ENCODE peak calls at places on chromosomes 12 and 14, in nine cellular contexts. One of them, this sample, is unnamed.

GRCh38 chr14:78142994-78143393 is 27.2 kb upstream of the NRXN3 start:
- DNase-seq in astrocyte: peak; percentile 9
- DNase-seq in suprapubic skin: no peak
- DNase-seq in MCF 10A: peak; percentile 32
- DNase-seq in ovary: no peak
- DNase-seq in activated CD8-positive, alpha-beta T cell treated with anti-CD3 and anti-CD28 coated beads for 36 hours: no peak
- DNase-seq in AG09309: no peak
- DNase-seq in dorsolateral prefrontal cortex: no peak
- DNase-seq in CD4-positive, alpha-beta T cell: no peak
- DNase-seq in this sample: no peak

GRCh38 chr14:105702275-105702817 is 176.0 kb downstream of the TMEM121 start:
- DNase-seq in astrocyte: no peak
- DNase-seq in suprapubic skin: no peak
- DNase-seq in MCF 10A: no peak
- DNase-seq in ovary: no peak
- DNase-seq in activated CD8-positive, alpha-beta T cell treated with anti-CD3 and anti-CD28 coated beads for 36 hours: no peak
- DNase-seq in AG09309: no peak
- DNase-seq in dorsolateral prefrontal cortex: no peak
- DNase-seq in CD4-positive, alpha-beta T cell: no peak
- DNase-seq in this sample: no peak

GRCh38 chr12:127780881-127781280 is 486.1 kb upstream of the TMEM132C start:
- DNase-seq in astrocyte: no peak
- DNase-seq in suprapubic skin: no peak
- DNase-seq in MCF 10A: no peak
- DNase-seq in ovary: no peak
- DNase-seq in activated CD8-positive, alpha-beta T cell treated with anti-CD3 and anti-CD28 coated beads for 36 hours: no peak
- DNase-seq in AG09309: no peak
- DNase-seq in dorsolateral prefrontal cortex: no peak
- DNase-seq in CD4-positive, alpha-beta T cell: no peak
- DNase-seq in this sample: no peak

GRCh38 chr14:102194856-102195255 is 55.2 kb downstream of the WDR20 start:
- DNase-seq in astrocyte: no peak
- DNase-seq in suprapubic skin: no peak
- DNase-seq in MCF 10A: no peak
- DNase-seq in ovary: no peak
- DNase-seq in activated CD8-positive, alpha-beta T cell treated with anti-CD3 and anti-CD28 coated beads for 36 hours: no peak
- DNase-seq in AG09309: no peak
- DNase-seq in dorsolateral prefrontal cortex: no peak
- DNase-seq in CD4-positive, alpha-beta T cell: no peak
- DNase-seq in this sample: no peak

GRCh38 chr14:101188571-101188915 is 285.0 kb upstream of the RTL1 start:
- DNase-seq in astrocyte: no peak
- DNase-seq in suprapubic skin: no peak
- DNase-seq in MCF 10A: no peak
- DNase-seq in ovary: no peak
- DNase-seq in activated CD8-positive, alpha-beta T cell treated with anti-CD3 and anti-CD28 coated beads for 36 hours: no peak
- DNase-seq in AG09309: no peak
- DNase-seq in dorsolateral prefrontal cortex: no peak
- DNase-seq in CD4-positive, alpha-beta T cell: no peak
- DNase-seq in this sample: no peak

GRCh38 chr14:103910262-103910935 is 17.9 kb upstream of the TDRD9 start:
- DNase-seq in astrocyte: peak; percentile 75
- DNase-seq in suprapubic skin: peak; percentile 85
- DNase-seq in MCF 10A: peak; percentile 96
- DNase-seq in ovary: peak; percentile 82
- DNase-seq in activated CD8-positive, alpha-beta T cell treated with anti-CD3 and anti-CD28 coated beads for 36 hours: peak; percentile 84
- DNase-seq in AG09309: no peak
- DNase-seq in dorsolateral prefrontal cortex: peak; percentile 84
- DNase-seq in CD4-positive, alpha-beta T cell: peak; percentile 70
- DNase-seq in this sample: peak; percentile 49

GRCh38 chr12:6612247-6612646 is 5.1 kb upstream of the CHD4 start:
- DNase-seq in astrocyte: no peak
- DNase-seq in suprapubic skin: no peak
- DNase-seq in MCF 10A: no peak
- DNase-seq in ovary: peak; percentile 48
- DNase-seq in activated CD8-positive, alpha-beta T cell treated with anti-CD3 and anti-CD28 coated beads for 36 hours: peak; percentile 60
- DNase-seq in AG09309: no peak
- DNase-seq in dorsolateral prefrontal cortex: no peak
- DNase-seq in CD4-positive, alpha-beta T cell: peak; percentile 50
- DNase-seq in this sample: no peak

GRCh38 chr14:42229976-42230375 is 623.3 kb downstream of the LRFN5 start:
- DNase-seq in astrocyte: no peak
- DNase-seq in suprapubic skin: no peak
- DNase-seq in MCF 10A: no peak
- DNase-seq in ovary: no peak
- DNase-seq in activated CD8-positive, alpha-beta T cell treated with anti-CD3 and anti-CD28 coated beads for 36 hours: no peak
- DNase-seq in AG09309: no peak
- DNase-seq in dorsolateral prefrontal cortex: no peak
- DNase-seq in CD4-positive, alpha-beta T cell: no peak
- DNase-seq in this sample: no peak

GRCh38 chr14:105927661-105928060 is 401.3 kb downstream of the TMEM121 start:
- DNase-seq in astrocyte: no peak
- DNase-seq in suprapubic skin: peak; percentile 24
- DNase-seq in MCF 10A: no peak
- DNase-seq in ovary: no peak
- DNase-seq in activated CD8-positive, alpha-beta T cell treated with anti-CD3 and anti-CD28 coated beads for 36 hours: no peak
- DNase-seq in AG09309: no peak
- DNase-seq in dorsolateral prefrontal cortex: no peak
- DNase-seq in CD4-positive, alpha-beta T cell: no peak
- DNase-seq in this sample: no peak

GRCh38 chr12:108589028-108589839 is 8.7 kb downstream of the TMEM119 start:
- DNase-seq in astrocyte: peak; percentile 47
- DNase-seq in suprapubic skin: no peak
- DNase-seq in MCF 10A: peak; percentile 20
- DNase-seq in ovary: no peak
- DNase-seq in activated CD8-positive, alpha-beta T cell treated with anti-CD3 and anti-CD28 coated beads for 36 hours: no peak
- DNase-seq in AG09309: no peak
- DNase-seq in dorsolateral prefrontal cortex: no peak
- DNase-seq in CD4-positive, alpha-beta T cell: no peak
- DNase-seq in this sample: peak; percentile 63

GRCh38 chr12:39380090-39380489 is 62.8 kb downstream of the KIF21A start:
- DNase-seq in astrocyte: no peak
- DNase-seq in suprapubic skin: no peak
- DNase-seq in MCF 10A: no peak
- DNase-seq in ovary: no peak
- DNase-seq in activated CD8-positive, alpha-beta T cell treated with anti-CD3 and anti-CD28 coated beads for 36 hours: no peak
- DNase-seq in AG09309: no peak
- DNase-seq in dorsolateral prefrontal cortex: no peak
- DNase-seq in CD4-positive, alpha-beta T cell: no peak
- DNase-seq in this sample: no peak

GRCh38 chr12:51439330-51439729 is 14.7 kb downstream of the SLC4A8 start:
- DNase-seq in astrocyte: no peak
- DNase-seq in suprapubic skin: no peak
- DNase-seq in MCF 10A: no peak
- DNase-seq in ovary: no peak
- DNase-seq in activated CD8-positive, alpha-beta T cell treated with anti-CD3 and anti-CD28 coated beads for 36 hours: no peak
- DNase-seq in AG09309: no peak
- DNase-seq in dorsolateral prefrontal cortex: no peak
- DNase-seq in CD4-positive, alpha-beta T cell: no peak
- DNase-seq in this sample: no peak

GRCh38 chr12:100974747-100975146 is 180.2 kb downstream of the ANO4 start:
- DNase-seq in astrocyte: no peak
- DNase-seq in suprapubic skin: no peak
- DNase-seq in MCF 10A: no peak
- DNase-seq in ovary: no peak
- DNase-seq in activated CD8-positive, alpha-beta T cell treated with anti-CD3 and anti-CD28 coated beads for 36 hours: no peak
- DNase-seq in AG09309: no peak
- DNase-seq in dorsolateral prefrontal cortex: no peak
- DNase-seq in CD4-positive, alpha-beta T cell: no peak
- DNase-seq in this sample: no peak
- TF ChIP-seq CTCF in astrocyte: no peak
- TF ChIP-seq CTCF in suprapubic skin: no peak
- TF ChIP-seq CTCF in MCF 10A: no peak
- TF ChIP-seq CTCF in ovary: no peak
- TF ChIP-seq CTCF in activated CD8-positive, alpha-beta T cell treated with anti-CD3 and anti-CD28 coated beads for 36 hours: no peak
- TF ChIP-seq CTCF in AG09309: no peak
- TF ChIP-seq CTCF in dorsolateral prefrontal cortex: no peak
- TF ChIP-seq CTCF in CD4-positive, alpha-beta T cell: no peak
- TF ChIP-seq CTCF in this sample: no peak

GRCh38 chr12:67068773-67069450 is 200.2 kb upstream of the CAND1 start:
- DNase-seq in astrocyte: peak; percentile 42
- DNase-seq in suprapubic skin: no peak
- DNase-seq in MCF 10A: peak; percentile 69
- DNase-seq in ovary: peak; percentile 27
- DNase-seq in activated CD8-positive, alpha-beta T cell treated with anti-CD3 and anti-CD28 coated beads for 36 hours: peak; percentile 50
- DNase-seq in AG09309: no peak
- DNase-seq in dorsolateral prefrontal cortex: no peak
- DNase-seq in CD4-positive, alpha-beta T cell: peak; percentile 53
- DNase-seq in this sample: no peak

GRCh38 chr12:67069451-67070306 is 199.5 kb upstream of the CAND1 start:
- DNase-seq in astrocyte: no peak
- DNase-seq in suprapubic skin: no peak
- DNase-seq in MCF 10A: peak; percentile 52
- DNase-seq in ovary: peak; percentile 26
- DNase-seq in activated CD8-positive, alpha-beta T cell treated with anti-CD3 and anti-CD28 coated beads for 36 hours: peak; percentile 35
- DNase-seq in AG09309: no peak
- DNase-seq in dorsolateral prefrontal cortex: no peak
- DNase-seq in CD4-positive, alpha-beta T cell: peak; percentile 49
- DNase-seq in this sample: no peak

GRCh38 chr12:67070307-67070600 is 198.9 kb upstream of the CAND1 start:
- DNase-seq in astrocyte: no peak
- DNase-seq in suprapubic skin: no peak
- DNase-seq in MCF 10A: no peak
- DNase-seq in ovary: no peak
- DNase-seq in activated CD8-positive, alpha-beta T cell treated with anti-CD3 and anti-CD28 coated beads for 36 hours: no peak
- DNase-seq in AG09309: no peak
- DNase-seq in dorsolateral prefrontal cortex: no peak
- DNase-seq in CD4-positive, alpha-beta T cell: no peak
- DNase-seq in this sample: no peak

GRCh38 chr12:67068204-67068731 is 200.9 kb upstream of the CAND1 start:
- DNase-seq in astrocyte: no peak
- DNase-seq in suprapubic skin: no peak
- DNase-seq in MCF 10A: peak; percentile 16
- DNase-seq in ovary: no peak
- DNase-seq in activated CD8-positive, alpha-beta T cell treated with anti-CD3 and anti-CD28 coated beads for 36 hours: peak; percentile 30
- DNase-seq in AG09309: no peak
- DNase-seq in dorsolateral prefrontal cortex: no peak
- DNase-seq in CD4-positive, alpha-beta T cell: no peak
- DNase-seq in this sample: no peak

DNA sequence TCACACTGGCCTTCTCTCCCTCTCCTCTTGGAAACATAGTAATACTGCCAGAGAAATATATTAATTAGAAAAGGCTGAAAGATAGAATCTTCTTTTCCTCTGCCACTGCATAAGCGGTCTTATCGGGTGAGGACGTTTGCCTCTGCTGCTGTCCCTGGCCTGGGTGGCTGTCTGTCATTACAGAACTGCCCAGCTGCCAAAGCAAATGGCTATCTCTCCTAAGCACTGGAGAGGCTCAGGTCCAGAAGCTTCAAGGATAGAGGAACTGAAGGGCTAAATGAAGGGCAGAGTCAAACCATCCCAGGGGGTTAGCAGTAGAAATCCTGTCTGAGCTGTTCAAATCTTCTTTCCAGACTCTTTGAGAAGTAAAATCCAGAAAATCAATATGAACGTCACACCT is 198.6 kb upstream of the CAND1 start:
- DNase-seq in astrocyte: no peak
- DNase-seq in suprapubic skin: no peak
- DNase-seq in MCF 10A: no peak
- DNase-seq in ovary: no peak
- DNase-seq in activated CD8-positive, alpha-beta T cell treated with anti-CD3 and anti-CD28 coated beads for 36 hours: no peak
- DNase-seq in AG09309: no peak
- DNase-seq in dorsolateral prefrontal cortex: no peak
- DNase-seq in CD4-positive, alpha-beta T cell: no peak
- DNase-seq in this sample: no peak
- TF ChIP-seq CTCF in astrocyte: no peak
- TF ChIP-seq CTCF in suprapubic skin: no peak
- TF ChIP-seq CTCF in MCF 10A: no peak
- TF ChIP-seq CTCF in ovary: no peak
- TF ChIP-seq CTCF in activated CD8-positive, alpha-beta T cell treated with anti-CD3 and anti-CD28 coated beads for 36 hours: no peak
- TF ChIP-seq CTCF in AG09309: no peak
- TF ChIP-seq CTCF in dorsolateral prefrontal cortex: no peak
- TF ChIP-seq CTCF in CD4-positive, alpha-beta T cell: no peak
- TF ChIP-seq CTCF in this sample: no peak

GRCh38 chr12:64730585-64730964 is 28.6 kb downstream of the GNS start:
- DNase-seq in astrocyte: no peak
- DNase-seq in suprapubic skin: no peak
- DNase-seq in MCF 10A: no peak
- DNase-seq in ovary: no peak
- DNase-seq in activated CD8-positive, alpha-beta T cell treated with anti-CD3 and anti-CD28 coated beads for 36 hours: no peak
- DNase-seq in AG09309: no peak
- DNase-seq in dorsolateral prefrontal cortex: no peak
- DNase-seq in CD4-positive, alpha-beta T cell: no peak
- DNase-seq in this sample: no peak

GRCh38 chr12:64735447-64735846 is 23.8 kb downstream of the GNS start:
- DNase-seq in astrocyte: no peak
- DNase-seq in suprapubic skin: no peak
- DNase-seq in MCF 10A: no peak
- DNase-seq in ovary: no peak
- DNase-seq in activated CD8-positive, alpha-beta T cell treated with anti-CD3 and anti-CD28 coated beads for 36 hours: no peak
- DNase-seq in AG09309: no peak
- DNase-seq in dorsolateral prefrontal cortex: peak; percentile 32
- DNase-seq in CD4-positive, alpha-beta T cell: no peak
- DNase-seq in this sample: no peak

GRCh38 chr12:64731683-64732082 is 27.5 kb downstream of the GNS start:
- DNase-seq in astrocyte: no peak
- DNase-seq in suprapubic skin: no peak
- DNase-seq in MCF 10A: no peak
- DNase-seq in ovary: no peak
- DNase-seq in activated CD8-positive, alpha-beta T cell treated with anti-CD3 and anti-CD28 coated beads for 36 hours: no peak
- DNase-seq in AG09309: no peak
- DNase-seq in dorsolateral prefrontal cortex: no peak
- DNase-seq in CD4-positive, alpha-beta T cell: no peak
- DNase-seq in this sample: no peak

GRCh38 chr12:64736771-64737170 is 22.4 kb downstream of the GNS start:
- DNase-seq in astrocyte: no peak
- DNase-seq in suprapubic skin: no peak
- DNase-seq in MCF 10A: no peak
- DNase-seq in ovary: no peak
- DNase-seq in activated CD8-positive, alpha-beta T cell treated with anti-CD3 and anti-CD28 coated beads for 36 hours: no peak
- DNase-seq in AG09309: no peak
- DNase-seq in dorsolateral prefrontal cortex: no peak
- DNase-seq in CD4-positive, alpha-beta T cell: no peak
- DNase-seq in this sample: no peak

GRCh38 chr12:64733857-64734256 is 25.3 kb downstream of the GNS start:
- DNase-seq in astrocyte: no peak
- DNase-seq in suprapubic skin: no peak
- DNase-seq in MCF 10A: peak; percentile 99
- DNase-seq in ovary: no peak
- DNase-seq in activated CD8-positive, alpha-beta T cell treated with anti-CD3 and anti-CD28 coated beads for 36 hours: no peak
- DNase-seq in AG09309: no peak
- DNase-seq in dorsolateral prefrontal cortex: peak; percentile 61
- DNase-seq in CD4-positive, alpha-beta T cell: no peak
- DNase-seq in this sample: no peak
- TF ChIP-seq CTCF in astrocyte: no peak
- TF ChIP-seq CTCF in suprapubic skin: no peak
- TF ChIP-seq CTCF in MCF 10A: no peak
- TF ChIP-seq CTCF in ovary: no peak
- TF ChIP-seq CTCF in activated CD8-positive, alpha-beta T cell treated with anti-CD3 and anti-CD28 coated beads for 36 hours: no peak
- TF ChIP-seq CTCF in AG09309: no peak
- TF ChIP-seq CTCF in dorsolateral prefrontal cortex: no peak
- TF ChIP-seq CTCF in CD4-positive, alpha-beta T cell: no peak
- TF ChIP-seq CTCF in this sample: no peak

DNA sequence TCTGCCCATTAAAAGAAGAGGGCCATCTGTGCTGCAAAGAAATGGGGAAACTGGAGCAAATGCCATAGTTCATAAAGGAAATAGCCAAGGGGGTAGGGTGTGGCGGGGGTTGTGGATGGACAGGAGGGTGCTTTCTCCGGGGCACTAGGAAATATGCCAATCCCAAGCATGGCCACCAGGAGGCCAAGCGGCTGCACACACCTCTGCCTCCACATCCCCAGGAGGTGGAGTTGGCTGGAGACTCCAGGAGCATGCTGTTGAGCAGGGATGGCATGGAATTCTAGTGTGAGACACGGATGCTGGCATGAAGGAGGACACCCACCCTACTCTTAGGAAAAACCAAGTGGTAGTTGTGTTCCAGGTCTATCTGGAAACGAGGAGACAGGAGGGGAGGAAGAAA is 25.2 kb downstream of the NID2 start:
- DNase-seq in astrocyte: no peak
- DNase-seq in suprapubic skin: no peak
- DNase-seq in MCF 10A: peak; percentile 59
- DNase-seq in ovary: no peak
- DNase-seq in activated CD8-positive, alpha-beta T cell treated with anti-CD3 and anti-CD28 coated beads for 36 hours: peak; percentile 28
- DNase-seq in AG09309: no peak
- DNase-seq in dorsolateral prefrontal cortex: no peak
- DNase-seq in CD4-positive, alpha-beta T cell: no peak
- DNase-seq in this sample: no peak
- TF ChIP-seq CTCF in astrocyte: peak; percentile 34
- TF ChIP-seq CTCF in suprapubic skin: peak; percentile 30
- TF ChIP-seq CTCF in MCF 10A: peak; percentile 35
- TF ChIP-seq CTCF in ovary: no peak
- TF ChIP-seq CTCF in activated CD8-positive, alpha-beta T cell treated with anti-CD3 and anti-CD28 coated beads for 36 hours: peak; percentile 4
- TF ChIP-seq CTCF in AG09309: peak; percentile 54
- TF ChIP-seq CTCF in dorsolateral prefrontal cortex: peak; percentile 29
- TF ChIP-seq CTCF in CD4-positive, alpha-beta T cell: peak; percentile 42
- TF ChIP-seq CTCF in this sample: peak; percentile 54

This sample was measured in HFF-Myc.